ENCODE peak calls at places on chromosomes 4 and X, in six cellular contexts. One of them, this sample, is unnamed.
A peak's percentile ranks its signal among the peaks of the same experiment; 100 is the strongest.

GRCh38 chr4:28682872-28683271 is 1822.2 kb downstream of the STIM2 start:
- DNase-seq in mesenchymal stem cell: no peak
- DNase-seq in breast epithelium: no peak
- DNase-seq in BE2C: no peak
- DNase-seq in tibial artery: no peak
- DNase-seq in lung: no peak
- DNase-seq in this sample: no peak

GRCh38 chrX:94057385-94057784 is 383.4 kb downstream of the FAM133A start:
- DNase-seq in BE2C: no peak
- DNase-seq in tibial artery: no peak
- DNase-seq in breast epithelium: no peak
- DNase-seq in mesenchymal stem cell: no peak
- DNase-seq in lung: no peak
- DNase-seq in this sample: no peak

GRCh38 chrX:134362560-134363089 is 97.3 kb upstream of the HPRT1 start:
- DNase-seq in tibial artery: no peak
- DNase-seq in mesenchymal stem cell: no peak
- DNase-seq in breast epithelium: no peak
- DNase-seq in lung: no peak
- DNase-seq in BE2C: no peak
- DNase-seq in this sample: no peak

GRCh38 chrX:67654301-67654700 is 110.5 kb downstream of the AR start:
- DNase-seq in lung: no peak
- DNase-seq in BE2C: no peak
- DNase-seq in tibial artery: no peak
- DNase-seq in breast epithelium: no peak
- DNase-seq in mesenchymal stem cell: no peak
- DNase-seq in this sample: no peak

GRCh38 chr4:158461336-158461735 is 60.3 kb upstream of the RXFP1 start:
- DNase-seq in tibial artery: no peak
- DNase-seq in lung: no peak
- DNase-seq in mesenchymal stem cell: no peak
- DNase-seq in BE2C: no peak
- DNase-seq in breast epithelium: no peak
- DNase-seq in this sample: no peak

GRCh38 chrX:19958530-19959486 is 32.1 kb downstream of the BCLAF3 start:
- DNase-seq in lung: no peak
- DNase-seq in breast epithelium: no peak
- DNase-seq in mesenchymal stem cell: peak; percentile 3
- DNase-seq in tibial artery: no peak
- DNase-seq in BE2C: no peak
- DNase-seq in this sample: no peak

GRCh38 chr4:139642364-139642763 is 23.3 kb upstream of the MGST2 start:
- DNase-seq in breast epithelium: no peak
- DNase-seq in lung: no peak
- DNase-seq in mesenchymal stem cell: peak; percentile 72
- DNase-seq in BE2C: no peak
- DNase-seq in tibial artery: no peak
- DNase-seq in this sample: no peak

GRCh38 chr4:54941994-54942552 is 183.3 kb downstream of the KDR start:
- DNase-seq in lung: no peak
- DNase-seq in mesenchymal stem cell: no peak
- DNase-seq in tibial artery: no peak
- DNase-seq in breast epithelium: no peak
- DNase-seq in BE2C: no peak
- DNase-seq in this sample: no peak

GRCh38 chr4:123452585-123452984 is 56.0 kb downstream of the SPRY1 start:
- DNase-seq in tibial artery: no peak
- DNase-seq in BE2C: no peak
- DNase-seq in mesenchymal stem cell: peak; percentile 95
- DNase-seq in lung: peak; percentile 57
- DNase-seq in breast epithelium: no peak
- DNase-seq in this sample: no peak

GRCh38 chr4:3193531-3194203 is 55.3 kb upstream of the MSANTD1 start:
- DNase-seq in lung: no peak
- DNase-seq in tibial artery: no peak
- DNase-seq in BE2C: peak; percentile 25
- DNase-seq in breast epithelium: no peak
- DNase-seq in mesenchymal stem cell: peak; percentile 12
- DNase-seq in this sample: no peak

GRCh38 chr4:89140168-89140759 is 28.9 kb downstream of the TIGD2 start:
- DNase-seq in tibial artery: no peak
- DNase-seq in BE2C: no peak
- DNase-seq in lung: no peak
- DNase-seq in mesenchymal stem cell: no peak
- DNase-seq in breast epithelium: no peak
- DNase-seq in this sample: no peak

GRCh38 chr4:8780596-8781368 is 90.9 kb downstream of the HMX1 start:
- DNase-seq in lung: no peak
- DNase-seq in mesenchymal stem cell: no peak
- DNase-seq in BE2C: no peak
- DNase-seq in tibial artery: no peak
- DNase-seq in breast epithelium: no peak
- DNase-seq in this sample: no peak
- H3K9me3 ChIP-seq in lung: peaks cover 2% of the 10 kb centered on the region
- H3K9me3 ChIP-seq in mesenchymal stem cell: no peaks in the 10 kb centered on the region
- H3K9me3 ChIP-seq in BE2C: no peaks in the 10 kb centered on the region
- H3K9me3 ChIP-seq in tibial artery: no peaks in the 10 kb centered on the region
- H3K9me3 ChIP-seq in breast epithelium: no peaks in the 10 kb centered on the region
- H3K9me3 ChIP-seq in this sample: no peaks in the 10 kb centered on the region

DNA sequence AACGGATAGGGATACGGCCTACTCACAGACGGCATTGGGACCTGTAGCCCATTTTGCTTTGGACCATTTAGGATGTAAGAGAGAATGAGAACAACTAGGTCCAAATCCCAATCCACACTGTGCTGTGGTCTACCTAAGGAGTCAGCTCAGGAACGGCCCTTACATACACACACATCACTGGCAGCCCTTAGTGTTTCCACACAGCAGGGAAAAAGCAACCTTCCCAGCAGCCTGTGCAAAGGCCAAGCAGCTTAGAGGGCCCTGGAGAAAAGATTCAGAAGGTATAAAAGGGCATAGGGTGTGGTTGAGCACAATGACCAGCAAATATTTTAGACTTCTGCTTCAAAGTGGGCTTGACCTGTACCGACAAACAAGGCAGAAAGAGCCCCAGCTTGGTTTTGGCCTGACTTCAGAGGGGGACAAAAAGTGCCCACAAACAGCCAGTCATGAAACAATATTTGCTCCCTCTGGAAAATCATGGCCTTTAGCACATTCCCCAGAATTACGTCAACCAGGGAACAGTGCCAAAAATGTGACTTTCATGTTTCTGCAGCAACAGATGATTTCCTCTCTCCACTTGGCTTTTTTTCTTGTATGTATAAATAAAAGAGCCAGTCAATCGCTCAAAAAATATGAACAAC is 359.5 kb upstream of the FGF16 start:
- DNase-seq in lung: peak; percentile 58
- DNase-seq in BE2C: no peak
- DNase-seq in tibial artery: peak; percentile 63
- DNase-seq in mesenchymal stem cell: no peak
- DNase-seq in breast epithelium: no peak
- DNase-seq in this sample: no peak
- H3K9me3 ChIP-seq in lung: no peaks in the 10 kb centered on the region
- H3K9me3 ChIP-seq in BE2C: no peaks in the 10 kb centered on the region
- H3K9me3 ChIP-seq in tibial artery: no peaks in the 10 kb centered on the region
- H3K9me3 ChIP-seq in mesenchymal stem cell: peaks cover 3% of the 10 kb centered on the region
- H3K9me3 ChIP-seq in breast epithelium: no peaks in the 10 kb centered on the region
- H3K9me3 ChIP-seq in this sample: no peaks in the 10 kb centered on the region

GRCh38 chrX:666762-667161 is 36.2 kb downstream of the SHOX start:
- DNase-seq in tibial artery: no peak
- DNase-seq in mesenchymal stem cell: no peak
- DNase-seq in BE2C: no peak
- DNase-seq in lung: no peak
- DNase-seq in breast epithelium: no peak
- DNase-seq in this sample: no peak

GRCh38 chrX:675279-675886 is 44.8 kb downstream of the SHOX start:
- DNase-seq in breast epithelium: no peak
- DNase-seq in BE2C: no peak
- DNase-seq in lung: no peak
- DNase-seq in tibial artery: no peak
- DNase-seq in mesenchymal stem cell: no peak
- DNase-seq in this sample: no peak

GRCh38 chrX:672931-673330 is 42.3 kb downstream of the SHOX start:
- DNase-seq in BE2C: no peak
- DNase-seq in mesenchymal stem cell: no peak
- DNase-seq in tibial artery: no peak
- DNase-seq in lung: no peak
- DNase-seq in breast epithelium: no peak
- DNase-seq in this sample: no peak

GRCh38 chrX:667360-667759 is 36.8 kb downstream of the SHOX start:
- DNase-seq in tibial artery: no peak
- DNase-seq in lung: no peak
- DNase-seq in breast epithelium: no peak
- DNase-seq in BE2C: no peak
- DNase-seq in mesenchymal stem cell: no peak
- DNase-seq in this sample: no peak

DNA sequence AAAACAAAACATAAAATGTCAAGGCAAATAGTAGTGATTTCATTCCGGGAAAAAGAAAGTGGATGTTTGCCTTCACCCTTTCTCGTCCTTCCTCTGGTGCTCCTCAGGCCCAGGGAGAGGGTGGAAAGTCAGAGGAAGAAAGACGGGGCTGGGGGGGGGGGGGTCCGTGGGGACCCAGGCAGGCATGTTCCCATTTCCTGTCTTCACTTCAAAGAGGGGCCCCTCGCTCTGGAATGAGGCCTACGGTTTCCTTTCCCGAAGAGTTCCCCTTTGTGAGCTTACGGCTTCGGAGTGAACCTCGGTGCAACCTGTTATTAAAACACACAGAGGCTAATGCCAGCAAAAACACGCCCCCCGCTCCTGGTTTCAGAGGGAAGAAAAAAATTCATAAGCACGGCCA is 40.0 kb downstream of the SHOX start:
- DNase-seq in mesenchymal stem cell: no peak
- DNase-seq in tibial artery: no peak
- DNase-seq in lung: no peak
- DNase-seq in breast epithelium: no peak
- DNase-seq in BE2C: no peak
- DNase-seq in this sample: no peak
- H3K9me3 ChIP-seq in mesenchymal stem cell: no peaks in the 10 kb centered on the region
- H3K9me3 ChIP-seq in tibial artery: no peaks in the 10 kb centered on the region
- H3K9me3 ChIP-seq in lung: peaks cover 6% of the 10 kb centered on the region
- H3K9me3 ChIP-seq in breast epithelium: peaks cover 12% of the 10 kb centered on the region
- H3K9me3 ChIP-seq in BE2C: no peaks in the 10 kb centered on the region
- H3K9me3 ChIP-seq in this sample: no peaks in the 10 kb centered on the region

GRCh38 chr4:52507774-52508173 is 151.3 kb downstream of the USP46 start:
- DNase-seq in BE2C: no peak
- DNase-seq in lung: no peak
- DNase-seq in mesenchymal stem cell: peak; percentile 19
- DNase-seq in breast epithelium: no peak
- DNase-seq in tibial artery: no peak
- DNase-seq in this sample: no peak

GRCh38 chr4:52510939-52511583 is 148.0 kb downstream of the USP46 start:
- DNase-seq in BE2C: no peak
- DNase-seq in lung: no peak
- DNase-seq in breast epithelium: no peak
- DNase-seq in tibial artery: no peak
- DNase-seq in mesenchymal stem cell: peak; percentile 78
- DNase-seq in this sample: no peak

GRCh38 chr4:52512291-52512690 is 146.8 kb downstream of the USP46 start:
- DNase-seq in BE2C: no peak
- DNase-seq in breast epithelium: no peak
- DNase-seq in tibial artery: no peak
- DNase-seq in mesenchymal stem cell: no peak
- DNase-seq in lung: no peak
- DNase-seq in this sample: no peak

GRCh38 chr4:52511825-52512224 is 147.3 kb downstream of the USP46 start:
- DNase-seq in mesenchymal stem cell: no peak
- DNase-seq in breast epithelium: no peak
- DNase-seq in tibial artery: no peak
- DNase-seq in lung: no peak
- DNase-seq in BE2C: no peak
- DNase-seq in this sample: no peak
- H3K9me3 ChIP-seq in mesenchymal stem cell: no peaks in the 10 kb centered on the region
- H3K9me3 ChIP-seq in breast epithelium: no peaks in the 10 kb centered on the region
- H3K9me3 ChIP-seq in tibial artery: no peaks in the 10 kb centered on the region
- H3K9me3 ChIP-seq in lung: no peaks in the 10 kb centered on the region
- H3K9me3 ChIP-seq in BE2C: no peaks in the 10 kb centered on the region
- H3K9me3 ChIP-seq in this sample: no peaks in the 10 kb centered on the region

GRCh38 chrX:47817897-47818296 is 18.8 kb upstream of the ZNF81 start:
- DNase-seq in BE2C: no peak
- DNase-seq in mesenchymal stem cell: no peak
- DNase-seq in tibial artery: no peak
- DNase-seq in breast epithelium: no peak
- DNase-seq in lung: no peak
- DNase-seq in this sample: no peak
- H3K9me3 ChIP-seq in BE2C: no peaks in the 10 kb centered on the region
- H3K9me3 ChIP-seq in mesenchymal stem cell: peaks cover 9% of the 10 kb centered on the region
- H3K9me3 ChIP-seq in tibial artery: no peaks in the 10 kb centered on the region
- H3K9me3 ChIP-seq in breast epithelium: no peaks in the 10 kb centered on the region
- H3K9me3 ChIP-seq in lung: no peaks in the 10 kb centered on the region
- H3K9me3 ChIP-seq in this sample: no peaks in the 10 kb centered on the region

GRCh38 chrX:102042706-102043325 is 82.7 kb upstream of the TCEAL2 start:
- DNase-seq in tibial artery: no peak
- DNase-seq in breast epithelium: no peak
- DNase-seq in BE2C: no peak
- DNase-seq in mesenchymal stem cell: no peak
- DNase-seq in lung: no peak
- DNase-seq in this sample: no peak

GRCh38 chrX:102044496-102044895 is 81.0 kb upstream of the TCEAL2 start:
- DNase-seq in tibial artery: no peak
- DNase-seq in breast epithelium: no peak
- DNase-seq in lung: no peak
- DNase-seq in mesenchymal stem cell: no peak
- DNase-seq in BE2C: no peak
- DNase-seq in this sample: no peak

GRCh38 chrX:102043380-102043779 is 82.1 kb upstream of the TCEAL2 start:
- DNase-seq in breast epithelium: no peak
- DNase-seq in tibial artery: no peak
- DNase-seq in lung: no peak
- DNase-seq in mesenchymal stem cell: no peak
- DNase-seq in BE2C: no peak
- DNase-seq in this sample: no peak
- H3K9me3 ChIP-seq in breast epithelium: no peaks in the 10 kb centered on the region
- H3K9me3 ChIP-seq in tibial artery: peaks cover 11% of the 10 kb centered on the region
- H3K9me3 ChIP-seq in lung: no peaks in the 10 kb centered on the region
- H3K9me3 ChIP-seq in mesenchymal stem cell: no peaks in the 10 kb centered on the region
- H3K9me3 ChIP-seq in BE2C: no peaks in the 10 kb centered on the region
- H3K9me3 ChIP-seq in this sample: no peaks in the 10 kb centered on the region

GRCh38 chr4:138935-139334 is 14.6 kb downstream of the ZNF718 start:
- DNase-seq in breast epithelium: no peak
- DNase-seq in BE2C: no peak
- DNase-seq in lung: no peak
- DNase-seq in tibial artery: no peak
- DNase-seq in mesenchymal stem cell: no peak
- DNase-seq in this sample: no peak
- H3K9me3 ChIP-seq in breast epithelium: peaks cover 69% of the 10 kb centered on the region
- H3K9me3 ChIP-seq in BE2C: peaks cover 6% of the 10 kb centered on the region
- H3K9me3 ChIP-seq in lung: peaks cover 40% of the 10 kb centered on the region
- H3K9me3 ChIP-seq in tibial artery: peaks cover 36% of the 10 kb centered on the region
- H3K9me3 ChIP-seq in mesenchymal stem cell: peaks cover 100% of the 10 kb centered on the region
- H3K9me3 ChIP-seq in this sample: peaks cover 27% of the 10 kb centered on the region

GRCh38 chr4:160110891-160111290 is 1008.0 kb downstream of the RAPGEF2 start:
- DNase-seq in BE2C: peak; percentile 63
- DNase-seq in mesenchymal stem cell: no peak
- DNase-seq in lung: no peak
- DNase-seq in breast epithelium: no peak
- DNase-seq in tibial artery: no peak
- DNase-seq in this sample: no peak
- H3K9me3 ChIP-seq in BE2C: no peaks in the 10 kb centered on the region
- H3K9me3 ChIP-seq in mesenchymal stem cell: peaks cover 27% of the 10 kb centered on the region
- H3K9me3 ChIP-seq in lung: peaks cover 11% of the 10 kb centered on the region
- H3K9me3 ChIP-seq in breast epithelium: peaks cover 14% of the 10 kb centered on the region
- H3K9me3 ChIP-seq in tibial artery: peaks cover 16% of the 10 kb centered on the region
- H3K9me3 ChIP-seq in this sample: no peaks in the 10 kb centered on the region